ENCODE peak calls at places on chromosomes 7 and 10, in seven cellular contexts. Q is neuronal stem cell, B is H9, X is mesenchymal stem cell, G is H1, V is IMR-90, O is trophoblast cell. J is an unnamed sample.

GRCh38 chr10:7891634-7892033 is 73.3 kb downstream of the TAF3 start:
- DNase-seq in V (peak; percentile 50), Q (no peak), G (no peak), B (no peak), O (no peak), X (peak; percentile 12), J (no peak)

GRCh38 chr7:114793155-114793849 is 128.6 kb upstream of the MDFIC start:
- DNase-seq in G (no peak), Q (no peak), B (no peak), V (no peak), O (no peak), X (no peak), J (no peak)

GRCh38 chr7:158818325-158819213 is 10.7 kb downstream of the ESYT2 start:
- DNase-seq in B (peak; percentile 78), O (peak; percentile 99), Q (peak; percentile 51), V (peak; percentile 96), G (peak; percentile 56), X (peak; percentile 100), J (peak; percentile 95)

GRCh38 chr10:90171014-90171722 is 469.8 kb downstream of the KIF20B start:
- DNase-seq in G (no peak), Q (no peak), B (no peak), O (no peak), V (no peak), X (no peak), J (no peak)

GRCh38 chr7:108358553-108358952 is 97.7 kb downstream of the NRCAM start:
- DNase-seq in G (no peak), O (peak; percentile 100), Q (no peak), X (peak; percentile 82), V (peak; percentile 64), B (peak; percentile 36), J (peak; percentile 88)

GRCh38 chr7:85167636-85168035 is 19.2 kb downstream of the SEMA3D start:
- DNase-seq in V (no peak), B (no peak), X (no peak), G (no peak), O (no peak), Q (no peak), J (no peak)

GRCh38 chr7:15836041-15836440 is 149.6 kb upstream of the MEOX2 start:
- DNase-seq in X (no peak), O (no peak), Q (no peak), G (no peak), V (peak; percentile 50), B (peak; percentile 28), J (no peak)

GRCh38 chr7:122143376-122143750 is 686 bp downstream of the AASS start:
- DNase-seq in G (no peak), O (peak; percentile 23), V (peak; percentile 19), Q (peak; percentile 21), X (peak; percentile 63), B (no peak), J (peak; percentile 52)

GRCh38 chr10:93703066-93703465 is 674 bp upstream of the FRA10AC1 start:
- DNase-seq in G (no peak), O (peak; percentile 12), V (peak; percentile 2), Q (no peak), B (no peak), X (no peak), J (no peak)

GRCh38 chr10:9878429-9878828 is 1139.2 kb upstream of the CELF2 start:
- DNase-seq in V (no peak), B (no peak), Q (no peak), G (no peak), X (no peak), O (no peak), J (no peak)

GRCh38 chr10:22252286-22252800 is 34.5 kb upstream of the EBLN1 start:
- DNase-seq in X (peak; percentile 17), G (no peak), V (no peak), O (peak; percentile 29), B (peak; percentile 46), Q (no peak), J (peak; percentile 49)

GRCh38 chr10:125562737-125563136 is 120.2 kb downstream of the TEX36 start:
- DNase-seq in G (no peak), X (no peak), Q (no peak), V (no peak), B (peak; percentile 52), O (no peak), J (peak; percentile 28)

GRCh38 chr10:122636953-122637352 is 62.7 kb downstream of the C10orf120 start:
- DNase-seq in V (no peak), B (no peak), Q (no peak), G (no peak), X (no peak), O (no peak), J (peak; percentile 32)

GRCh38 chr10:119318411-119319160 is 111.2 kb downstream of the GRK5 start:
- DNase-seq in G (no peak), B (no peak), X (no peak), V (no peak), Q (no peak), O (no peak), J (no peak)

GRCh38 chr10:88342733-88343310 is 240.3 kb downstream of the RNLS start:
- DNase-seq in Q (no peak), X (no peak), B (no peak), G (no peak), O (no peak), V (no peak), J (no peak)

GRCh38 chr7:87475359-87476178 is at the start of gene ABCB4:
- DNase-seq in V (no peak), B (no peak), Q (no peak), X (no peak), G (peak; percentile 54), O (no peak), J (no peak)

GRCh38 chr10:113520606-113521481 is 32.0 kb upstream of the HABP2 start:
- DNase-seq in O (peak; percentile 92), B (peak; percentile 75), Q (peak; percentile 62), V (peak; percentile 70), X (peak; percentile 72), G (peak; percentile 75), J (peak; percentile 81)

GRCh38 chr10:70776455-70777005 is 8.6 kb downstream of the TBATA start:
- DNase-seq in B (no peak), V (no peak), Q (no peak), G (peak; percentile 33), X (no peak), O (no peak), J (no peak)

GRCh38 chr10:68103237-68103866 is 5.9 kb upstream of the MYPN start:
- DNase-seq in Q (no peak), O (peak; percentile 66), B (no peak), V (no peak), G (no peak), X (no peak), J (no peak)

GRCh38 chr10:27449571-27449970 is 54.5 kb upstream of the RAB18 start:
- DNase-seq in V (no peak), G (no peak), B (no peak), O (no peak), Q (no peak), X (no peak), J (no peak)

GRCh38 chr7:87140271-87140748 is 11.9 kb upstream of the DMTF1 start:
- DNase-seq in V (no peak), X (no peak), B (no peak), Q (no peak), O (peak; percentile 53), G (no peak), J (peak; percentile 13)

GRCh38 chr7:155802906-155803417 is 9.3 kb downstream of the SHH start:
- DNase-seq in G (no peak), V (no peak), B (no peak), X (no peak), Q (no peak), O (no peak), J (no peak)

GRCh38 chr10:613217-613616 is 76.3 kb downstream of the DIP2C start:
- DNase-seq in Q (no peak), G (no peak), B (no peak), O (peak; percentile 99), V (no peak), X (no peak), J (no peak)

GRCh38 chr10:32646535-32646934 is 200.6 kb downstream of the CCDC7 start:
- DNase-seq in G (no peak), Q (no peak), V (no peak), X (no peak), O (no peak), B (no peak), J (no peak)

GRCh38 chr10:32650246-32650655 is 204.3 kb downstream of the CCDC7 start:
- DNase-seq in B (no peak), G (no peak), O (peak; percentile 18), Q (no peak), V (no peak), X (no peak), J (peak; percentile 4)
- H3K23ac ChIP-seq in B (no peak overlapping the region), G (no peak overlapping the region), O (no peak overlapping the region), Q (no peak overlapping the region), V (no peak overlapping the region), X (no peak overlapping the region), J (no peak overlapping the region)

GRCh38 chr7:1533255-1533568 is 2.7 kb downstream of the MAFK start:
- DNase-seq in G (no peak), X (no peak), B (no peak), Q (no peak), V (no peak), O (no peak), J (no peak)

GRCh38 chr7:1533569-1534329 is 3.2 kb downstream of the MAFK start:
- DNase-seq in B (no peak), V (peak; percentile 95), X (peak; percentile 95), G (no peak), Q (no peak), O (peak; percentile 85), J (peak; percentile 83)

GRCh38 chr7:1531263-1531978 is 919 bp downstream of the MAFK start:
- DNase-seq in O (no peak), V (peak; percentile 41), X (peak; percentile 72), Q (no peak), G (no peak), B (peak; percentile 32), J (no peak)

GRCh38 chr7:1531979-1532455 is 1.5 kb downstream of the MAFK start:
- DNase-seq in G (no peak), B (no peak), X (no peak), Q (no peak), V (no peak), O (no peak), J (no peak)

GRCh38 chr7:1532456-1533254 is 2.2 kb downstream of the MAFK start:
- DNase-seq in V (peak; percentile 96), Q (no peak), B (no peak), G (no peak), X (peak; percentile 96), O (peak; percentile 70), J (no peak)
- H3K23ac ChIP-seq in V (peak overlapping the region; percentile 85), Q (no peak overlapping the region), B (no peak overlapping the region), G (no peak overlapping the region), X (no peak overlapping the region), O (no peak overlapping the region), J (no peak overlapping the region)

GRCh38 chr7:89554209-89554608 is 600.1 kb upstream of the STEAP1 start:
- DNase-seq in O (peak; percentile 11), Q (no peak), G (no peak), B (no peak), X (no peak), V (no peak), J (no peak)

GRCh38 chr7:89549768-89550167 is 604.5 kb upstream of the STEAP1 start:
- DNase-seq in G (no peak), B (no peak), Q (no peak), V (no peak), O (no peak), X (no peak), J (peak; percentile 26)
- H3K23ac ChIP-seq in G (no peak overlapping the region), B (no peak overlapping the region), Q (no peak overlapping the region), V (no peak overlapping the region), O (no peak overlapping the region), X (no peak overlapping the region), J (no peak overlapping the region)

GRCh38 chr7:150556521-150557138 is 10.6 kb upstream of the GIMAP4 start:
- DNase-seq in O (no peak), V (no peak), G (no peak), B (no peak), X (no peak), Q (no peak), J (no peak)

GRCh38 chr7:150553163-150553562 is 14.0 kb upstream of the GIMAP4 start:
- DNase-seq in V (no peak), Q (no peak), X (no peak), G (no peak), O (no peak), B (no peak), J (no peak)
- H3K23ac ChIP-seq in V (no peak overlapping the region), Q (no peak overlapping the region), X (no peak overlapping the region), G (no peak overlapping the region), O (no peak overlapping the region), B (no peak overlapping the region), J (no peak overlapping the region)

J was measured in mesendoderm.